ENCODE peak calls at places on chromosomes 3 and 15, in four cellular contexts. One of them, this sample, is unnamed.

GRCh38 chr3:195709676-195710085 is 11.1 kb upstream of the MUC20 start:
- DNase-seq in AG04450: no peak
- DNase-seq in upper lobe of left lung: no peak
- DNase-seq in heart right ventricle: no peak
- DNase-seq in this sample: no peak

GRCh38 chr15:41979493-41980266 is 7.3 kb upstream of the EHD4 start:
- DNase-seq in upper lobe of left lung: no peak
- DNase-seq in heart right ventricle: no peak
- DNase-seq in AG04450: no peak
- DNase-seq in this sample: no peak

GRCh38 chr3:48553886-48554845 is 2.4 kb downstream of the PFKFB4 start:
- DNase-seq in upper lobe of left lung: no peak
- DNase-seq in AG04450: no peak
- DNase-seq in heart right ventricle: no peak
- DNase-seq in this sample: no peak

GRCh38 chr3:170840291-170840859 is 29.6 kb downstream of the RPL22L1 start:
- DNase-seq in AG04450: no peak
- DNase-seq in upper lobe of left lung: no peak
- DNase-seq in heart right ventricle: no peak
- DNase-seq in this sample: no peak

GRCh38 chr3:13420051-13420816 is at the start of gene NUP210:
- DNase-seq in AG04450: no peak
- DNase-seq in upper lobe of left lung: peak; percentile 56
- DNase-seq in heart right ventricle: no peak
- DNase-seq in this sample: no peak

GRCh38 chr15:43258781-43259180 is 7.9 kb downstream of the TGM5 start:
- DNase-seq in upper lobe of left lung: no peak
- DNase-seq in heart right ventricle: no peak
- DNase-seq in AG04450: no peak
- DNase-seq in this sample: no peak

GRCh38 chr3:153165211-153165815 is 3.3 kb downstream of the RAP2B start:
- DNase-seq in AG04450: no peak
- DNase-seq in heart right ventricle: no peak
- DNase-seq in upper lobe of left lung: no peak
- DNase-seq in this sample: no peak

GRCh38 chr3:49914906-49915305 is 11.2 kb upstream of the MST1R start:
- DNase-seq in heart right ventricle: no peak
- DNase-seq in upper lobe of left lung: no peak
- DNase-seq in AG04450: no peak
- DNase-seq in this sample: no peak

GRCh38 chr3:175270199-175270837 is 411.2 kb downstream of the NAALADL2 start:
- DNase-seq in AG04450: no peak
- DNase-seq in heart right ventricle: no peak
- DNase-seq in upper lobe of left lung: no peak
- DNase-seq in this sample: no peak

GRCh38 chr15:63189955-63190691 is 717 bp downstream of the RAB8B start:
- DNase-seq in upper lobe of left lung: no peak
- DNase-seq in heart right ventricle: no peak
- DNase-seq in AG04450: no peak
- DNase-seq in this sample: no peak

GRCh38 chr3:123586131-123586530 is 1.3 kb upstream of the HACD2 start:
- DNase-seq in AG04450: no peak
- DNase-seq in heart right ventricle: peak; percentile 6
- DNase-seq in upper lobe of left lung: peak; percentile 49
- DNase-seq in this sample: no peak

GRCh38 chr15:69098688-69099087 is 61.7 kb upstream of the GLCE start:
- DNase-seq in upper lobe of left lung: no peak
- DNase-seq in heart right ventricle: no peak
- DNase-seq in AG04450: no peak
- DNase-seq in this sample: no peak

GRCh38 chr3:172918165-172918564 is 167.6 kb downstream of the ECT2 start:
- DNase-seq in heart right ventricle: no peak
- DNase-seq in AG04450: no peak
- DNase-seq in upper lobe of left lung: no peak
- DNase-seq in this sample: no peak

GRCh38 chr15:64923546-64923945 is 11.8 kb downstream of the ANKDD1A start:
- DNase-seq in heart right ventricle: no peak
- DNase-seq in upper lobe of left lung: no peak
- DNase-seq in AG04450: no peak
- DNase-seq in this sample: no peak

GRCh38 chr3:134696155-134696554 is 45.3 kb upstream of the KY start:
- DNase-seq in heart right ventricle: peak; percentile 26
- DNase-seq in upper lobe of left lung: no peak
- DNase-seq in AG04450: no peak
- DNase-seq in this sample: no peak

GRCh38 chr3:26657406-26657976 is 34.9 kb downstream of the LRRC3B start:
- DNase-seq in AG04450: no peak
- DNase-seq in upper lobe of left lung: no peak
- DNase-seq in heart right ventricle: no peak
- DNase-seq in this sample: peak; percentile 43

GRCh38 chr3:52043750-52044149 is 12.6 kb downstream of the DUSP7 start:
- DNase-seq in AG04450: no peak
- DNase-seq in upper lobe of left lung: no peak
- DNase-seq in heart right ventricle: no peak
- DNase-seq in this sample: no peak

GRCh38 chr3:52831500-52832301 is 1.2 kb upstream of the ITIH4 start:
- DNase-seq in heart right ventricle: peak; percentile 54
- DNase-seq in upper lobe of left lung: peak; percentile 41
- DNase-seq in AG04450: no peak
- DNase-seq in this sample: peak; percentile 41

GRCh38 chr3:142931222-142931621 is 32.3 kb downstream of the PAQR9 start:
- DNase-seq in upper lobe of left lung: no peak
- DNase-seq in AG04450: no peak
- DNase-seq in heart right ventricle: no peak
- DNase-seq in this sample: no peak

GRCh38 chr3:16090013-16090412 is 84.5 kb upstream of the GALNT15 start:
- DNase-seq in heart right ventricle: no peak
- DNase-seq in AG04450: peak; percentile 95
- DNase-seq in upper lobe of left lung: no peak
- DNase-seq in this sample: no peak

GRCh38 chr3:27623085-27623753 is 98.9 kb downstream of the EOMES start:
- DNase-seq in AG04450: no peak
- DNase-seq in upper lobe of left lung: peak; percentile 47
- DNase-seq in heart right ventricle: peak; percentile 34
- DNase-seq in this sample: no peak

GRCh38 chr3:78659386-78659987 is 1108.3 kb downstream of the ROBO1 start:
- DNase-seq in AG04450: peak; percentile 23
- DNase-seq in heart right ventricle: peak; percentile 28
- DNase-seq in upper lobe of left lung: no peak
- DNase-seq in this sample: no peak

GRCh38 chr3:25911525-25912295 is 121.8 kb downstream of the OXSM start:
- DNase-seq in AG04450: no peak
- DNase-seq in upper lobe of left lung: no peak
- DNase-seq in heart right ventricle: no peak
- DNase-seq in this sample: no peak

GRCh38 chr3:179260949-179261765 is 10.2 kb upstream of the KCNMB3 start:
- DNase-seq in upper lobe of left lung: peak; percentile 77
- DNase-seq in AG04450: peak; percentile 4
- DNase-seq in heart right ventricle: peak; percentile 67
- DNase-seq in this sample: peak; percentile 25

GRCh38 chr3:47523310-47524073 is 10.0 kb upstream of the ELP6 start:
- DNase-seq in AG04450: no peak
- DNase-seq in heart right ventricle: no peak
- DNase-seq in upper lobe of left lung: no peak
- DNase-seq in this sample: no peak

GRCh38 chr3:45021524-45021923 is 4.6 kb upstream of the CLEC3B start:
- DNase-seq in upper lobe of left lung: no peak
- DNase-seq in AG04450: no peak
- DNase-seq in heart right ventricle: peak; percentile 73
- DNase-seq in this sample: no peak

GRCh38 chr15:89197503-89197971 is 23.8 kb downstream of the RLBP1 start:
- DNase-seq in heart right ventricle: peak; percentile 41
- DNase-seq in upper lobe of left lung: peak; percentile 81
- DNase-seq in AG04450: no peak
- DNase-seq in this sample: no peak

GRCh38 chr15:44788748-44789147 is 52.4 kb downstream of the TRIM69 start:
- DNase-seq in heart right ventricle: no peak
- DNase-seq in AG04450: no peak
- DNase-seq in upper lobe of left lung: no peak
- DNase-seq in this sample: no peak

GRCh38 chr3:20669184-20669583 is 483.2 kb upstream of the SGO1 start:
- DNase-seq in heart right ventricle: peak; percentile 80
- DNase-seq in AG04450: no peak
- DNase-seq in upper lobe of left lung: no peak
- DNase-seq in this sample: no peak

GRCh38 chr3:142866841-142867631 is 21.8 kb downstream of the PCOLCE2 start:
- DNase-seq in upper lobe of left lung: no peak
- DNase-seq in heart right ventricle: no peak
- DNase-seq in AG04450: no peak
- DNase-seq in this sample: no peak

GRCh38 chr3:182790612-182791011 is 2.7 kb upstream of the ATP11B start:
- DNase-seq in AG04450: no peak
- DNase-seq in heart right ventricle: no peak
- DNase-seq in upper lobe of left lung: no peak
- DNase-seq in this sample: no peak

DNA sequence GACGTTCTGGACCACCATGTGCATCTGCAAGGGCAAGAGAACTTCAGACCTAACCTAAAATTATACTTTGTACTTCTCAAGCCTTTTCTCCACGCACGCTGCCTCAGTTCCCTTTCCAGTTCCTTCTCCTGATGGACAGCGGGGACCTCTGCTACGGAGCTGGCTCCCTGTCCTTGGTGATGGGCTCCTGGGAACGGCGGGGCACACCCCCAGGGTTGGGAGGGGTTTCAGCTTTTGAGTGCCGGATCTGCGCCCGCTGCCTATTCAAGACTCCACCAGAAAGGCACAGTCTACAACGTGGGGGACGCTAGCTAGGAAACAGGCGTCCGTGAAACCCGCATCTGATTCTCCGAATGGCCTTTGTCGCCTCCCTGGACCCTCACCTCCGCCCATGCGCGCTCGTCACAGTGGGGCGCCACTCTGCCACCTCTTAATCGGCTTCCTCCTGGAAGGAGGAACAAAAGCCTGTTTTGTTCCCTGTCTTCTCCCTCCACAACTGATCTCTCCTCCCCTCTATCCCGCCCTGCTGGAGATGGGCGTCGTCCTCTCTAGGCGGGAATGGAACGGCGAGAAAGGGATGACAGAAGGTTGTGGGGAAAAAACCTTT is 2.2 kb downstream of the GPR149 start:
- DNase-seq in upper lobe of left lung: peak; percentile 14
- DNase-seq in AG04450: no peak
- DNase-seq in heart right ventricle: no peak
- DNase-seq in this sample: no peak
- H3K4me3 ChIP-seq in upper lobe of left lung: no peak overlapping the region
- H3K4me3 ChIP-seq in AG04450: no peak overlapping the region
- H3K4me3 ChIP-seq in heart right ventricle: no peak overlapping the region
- H3K4me3 ChIP-seq in this sample: no peak overlapping the region

GRCh38 chr3:119690043-119690656 is 12.7 kb upstream of the CFAP91 start:
- DNase-seq in AG04450: no peak
- DNase-seq in upper lobe of left lung: no peak
- DNase-seq in heart right ventricle: no peak
- DNase-seq in this sample: no peak
- TF ChIP-seq CTCF in AG04450: peak; percentile 58
- TF ChIP-seq CTCF in upper lobe of left lung: peak; percentile 48
- TF ChIP-seq CTCF in heart right ventricle: peak; percentile 61
- TF ChIP-seq CTCF in this sample: peak; percentile 56

GRCh38 chr15:92460023-92460422 is 66.3 kb downstream of the ST8SIA2 start:
- DNase-seq in AG04450: no peak
- DNase-seq in heart right ventricle: no peak
- DNase-seq in upper lobe of left lung: no peak
- DNase-seq in this sample: no peak

GRCh38 chr15:92455271-92455670 is 61.6 kb downstream of the ST8SIA2 start:
- DNase-seq in upper lobe of left lung: no peak
- DNase-seq in heart right ventricle: no peak
- DNase-seq in AG04450: no peak
- DNase-seq in this sample: no peak

GRCh38 chr15:92453611-92454010 is 59.9 kb downstream of the ST8SIA2 start:
- DNase-seq in heart right ventricle: no peak
- DNase-seq in upper lobe of left lung: no peak
- DNase-seq in AG04450: no peak
- DNase-seq in this sample: no peak

GRCh38 chr15:92454525-92455105 is 60.9 kb downstream of the ST8SIA2 start:
- DNase-seq in heart right ventricle: no peak
- DNase-seq in AG04450: no peak
- DNase-seq in upper lobe of left lung: no peak
- DNase-seq in this sample: no peak

GRCh38 chr15:92457642-92458041 is 64.0 kb downstream of the ST8SIA2 start:
- DNase-seq in AG04450: no peak
- DNase-seq in heart right ventricle: no peak
- DNase-seq in upper lobe of left lung: no peak
- DNase-seq in this sample: no peak
- H3K27me3 ChIP-seq in AG04450: no peaks in the 10 kb centered on the region
- H3K27me3 ChIP-seq in heart right ventricle: no peaks in the 10 kb centered on the region
- H3K27me3 ChIP-seq in upper lobe of left lung: no peaks in the 10 kb centered on the region
- H3K27me3 ChIP-seq in this sample: no peaks in the 10 kb centered on the region

DNA sequence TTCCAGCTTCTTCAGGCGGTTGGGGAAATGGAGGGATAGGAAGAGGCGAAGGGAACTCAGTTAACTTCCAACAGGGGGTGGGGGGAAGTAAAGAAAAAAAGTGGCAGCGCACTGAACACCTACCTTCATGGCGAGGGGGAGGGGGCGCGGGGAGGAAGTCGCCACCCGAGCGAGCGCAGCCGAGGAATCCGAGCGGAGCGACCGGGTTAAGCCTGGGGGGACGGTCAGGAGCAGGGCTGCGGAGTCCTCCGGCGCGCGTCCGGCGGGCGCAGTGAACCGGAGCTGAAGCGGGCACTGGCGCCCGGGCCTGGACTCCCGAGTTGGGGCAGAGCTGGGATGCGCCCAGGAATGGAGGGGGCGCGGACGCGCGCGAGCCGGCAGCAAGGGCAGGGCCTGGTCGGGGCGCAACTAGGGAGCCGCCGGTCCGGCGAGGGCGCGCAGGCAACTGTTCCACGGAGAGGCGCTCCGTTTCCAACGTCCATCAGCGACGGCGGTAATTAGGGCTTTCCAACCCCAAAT is at the start of gene WNT5A:
- DNase-seq in heart right ventricle: no peak
- DNase-seq in AG04450: no peak
- DNase-seq in upper lobe of left lung: peak; percentile 30
- DNase-seq in this sample: no peak
- H3K4me3 ChIP-seq in heart right ventricle: peak within 1 kb of the TSS; percentile 33
- H3K4me3 ChIP-seq in AG04450: peak within 1 kb of the TSS; percentile 98
- H3K4me3 ChIP-seq in upper lobe of left lung: peak within 1 kb of the TSS; percentile 59
- H3K4me3 ChIP-seq in this sample: peak within 1 kb of the TSS; percentile 70